ENCODE peak calls at places on chromosomes 2 and 18, in eight cellular contexts. Z, G, F, C, L, A, D and V are unnamed samples.

GRCh38 chr2:147538848-147539247 is 306.0 kb upstream of the ACVR2A start:
- DNase-seq in G (no peak), L (no peak), D (no peak), A (no peak), F (no peak), Z (no peak), C (no peak), V (no peak)

GRCh38 chr2:28406276-28407096 is 13.8 kb downstream of the FOSL2 start:
- DNase-seq in G (peak), A (no peak), F (peak), D (no peak), Z (no peak), C (peak), L (no peak), V (peak)

GRCh38 chr2:25988134-25988533 is 5.8 kb upstream of the KIF3C start:
- DNase-seq in C (no peak), L (no peak), F (no peak), Z (no peak), G (no peak), D (no peak), A (no peak), V (no peak)

GRCh38 chr2:240129311-240129710 is 6.8 kb downstream of the COPS9 start:
- DNase-seq in G (no peak), L (no peak), D (no peak), F (no peak), A (no peak), C (no peak), Z (no peak), V (no peak)

GRCh38 chr2:172440795-172441194 is 13.4 kb downstream of the ITGA6 start:
- DNase-seq in D (peak), G (no peak), L (no peak), A (no peak), F (no peak), C (no peak), Z (no peak), V (no peak)

GRCh38 chr2:26616864-26617135 is 24.4 kb downstream of the CIB4 start:
- DNase-seq in Z (no peak), D (no peak), G (no peak), A (no peak), C (no peak), L (no peak), F (no peak), V (no peak)

GRCh38 chr2:198374375-198375072 is 570.1 kb downstream of the PLCL1 start:
- DNase-seq in C (peak), L (peak), F (no peak), D (peak), A (peak), G (no peak), Z (peak), V (peak)

GRCh38 chr2:181924336-181924735 is 32.8 kb downstream of the ITPRID2 start:
- DNase-seq in C (no peak), Z (no peak), D (no peak), G (no peak), F (no peak), L (no peak), A (no peak), V (no peak)

GRCh38 chr2:134897932-134898331 is 20.7 kb upstream of the CCNT2 start:
- DNase-seq in A (no peak), C (no peak), L (no peak), D (no peak), Z (no peak), F (no peak), G (no peak), V (no peak)

GRCh38 chr2:218138047-218138446 is 12.2 kb downstream of the CXCR2 start:
- DNase-seq in L (no peak), D (no peak), F (no peak), Z (no peak), C (no peak), A (no peak), G (no peak), V (no peak)

GRCh38 chr2:231928481-231928880 is 2.3 kb upstream of the NPPC start:
- DNase-seq in F (no peak), L (no peak), G (no peak), Z (no peak), A (no peak), D (peak), C (no peak), V (no peak)

GRCh38 chr18:38948436-38948835 is 1382.8 kb upstream of the CELF4 start:
- DNase-seq in L (no peak), F (no peak), C (no peak), A (no peak), D (no peak), Z (no peak), G (no peak), V (no peak)

GRCh38 chr2:23571527-23572295 is 186.7 kb downstream of the KLHL29 start:
- DNase-seq in G (no peak), F (no peak), A (no peak), C (no peak), L (no peak), D (no peak), Z (no peak), V (no peak)

GRCh38 chr18:76589309-76589708 is 94.3 kb upstream of the ZNF516 start:
- DNase-seq in F (no peak), D (no peak), L (no peak), G (no peak), Z (no peak), C (no peak), A (no peak), V (no peak)

GRCh38 chr2:98216611-98217010 is 129.6 kb downstream of the VWA3B start:
- DNase-seq in A (no peak), Z (no peak), D (no peak), C (no peak), G (no peak), L (no peak), F (no peak), V (no peak)

GRCh38 chr18:55264108-55264507 is 304.8 kb upstream of the CCDC68 start:
- DNase-seq in D (no peak), C (no peak), Z (no peak), G (no peak), F (no peak), A (no peak), L (no peak), V (no peak)

GRCh38 chr2:66538291-66538690 is 103.4 kb downstream of the MEIS1 start:
- DNase-seq in C (no peak), D (no peak), L (no peak), G (no peak), A (no peak), F (no peak), Z (no peak), V (no peak)